ENCODE peak calls at places on chromosomes 6 and 20, in ten cellular contexts. U is HFFc6, M is PC-9, D is neural crest cell, H is psoas muscle, E is A673, K is AG04449, F is progenitor cell of endocrine pancreas, A is fibroblast of mammary gland, N is right lobe of liver. Q is an unnamed sample.

GRCh38 chr6:101716810-101717209 is 323.3 kb downstream of the GRIK2 start:
- DNase-seq in D (no peak), K (no peak), F (no peak), A (no peak), M (no peak), H (no peak), E (peak; percentile 83), N (no peak), U (no peak), Q (no peak)

GRCh38 chr20:46543959-46544358 is 6.5 kb downstream of the OCSTAMP start:
- DNase-seq in A (no peak), U (no peak), E (no peak), F (no peak), K (no peak), M (no peak), H (no peak), D (no peak), N (no peak), Q (no peak)

GRCh38 chr20:49320460-49320859 is 42.6 kb upstream of the ZNFX1 start:
- DNase-seq in A (peak; percentile 46), N (no peak), E (peak; percentile 57), F (no peak), D (no peak), K (no peak), H (no peak), U (peak; percentile 42), M (peak; percentile 48), Q (peak; percentile 46)

GRCh38 chr6:41577865-41578713 is 31.9 kb downstream of the FOXP4 start:
- DNase-seq in U (peak; percentile 32), D (peak; percentile 39), A (peak; percentile 51), H (no peak), N (peak; percentile 72), K (no peak), M (peak; percentile 86), E (peak; percentile 53), F (no peak), Q (peak; percentile 44)

GRCh38 chr6:137160763-137161162 is 12.7 kb downstream of the IL22RA2 start:
- DNase-seq in U (no peak), E (no peak), K (peak; percentile 3), M (no peak), D (no peak), F (no peak), A (peak; percentile 33), N (no peak), H (no peak), Q (no peak)

GRCh38 chr20:25676164-25676809 is 20.4 kb downstream of the ZNF337 start:
- DNase-seq in E (no peak), N (no peak), D (no peak), U (peak; percentile 84), H (no peak), K (peak; percentile 42), A (peak; percentile 79), M (no peak), F (no peak), Q (no peak)

GRCh38 chr6:82072113-82072512 is 175.4 kb downstream of the IBTK start:
- DNase-seq in D (no peak), F (no peak), K (no peak), A (no peak), N (no peak), E (peak; percentile 90), M (no peak), H (no peak), U (no peak), Q (no peak)

GRCh38 chr6:130167655-130168054 is 55.1 kb downstream of the SAMD3 start:
- DNase-seq in F (no peak), E (peak; percentile 4), M (no peak), A (peak; percentile 65), K (peak; percentile 23), U (no peak), N (no peak), H (no peak), D (no peak), Q (no peak)

GRCh38 chr20:57408536-57409233 is 17.5 kb downstream of the RBM38 start:
- DNase-seq in A (no peak), K (no peak), D (no peak), H (no peak), M (no peak), N (no peak), U (no peak), F (no peak), E (no peak), Q (no peak)

GRCh38 chr6:38349795-38350194 is 289.9 kb downstream of the BTBD9 start:
- DNase-seq in F (no peak), E (no peak), A (peak; percentile 69), K (peak; percentile 92), D (no peak), M (no peak), U (peak; percentile 80), H (no peak), N (no peak), Q (no peak)

GRCh38 chr6:159180001-159180400 is 10.8 kb downstream of the FNDC1 start:
- DNase-seq in N (no peak), E (no peak), M (no peak), A (peak; percentile 51), K (no peak), F (no peak), U (peak; percentile 59), H (no peak), D (no peak), Q (no peak)

GRCh38 chr6:105136433-105137350 is 43.1 kb downstream of the POPDC3 start:
- DNase-seq in N (peak; percentile 58), E (peak; percentile 51), H (peak; percentile 92), F (peak; percentile 48), A (peak; percentile 48), D (peak; percentile 57), K (no peak), M (peak; percentile 37), U (peak; percentile 31), Q (peak; percentile 69)

GRCh38 chr6:43763133-43763797 is 6.7 kb upstream of the VEGFA start:
- DNase-seq in U (no peak), D (no peak), K (no peak), N (no peak), A (no peak), E (no peak), F (no peak), H (no peak), M (no peak), Q (no peak)
- TF ChIP-seq CTCF in U (peak; percentile 16), D (no peak), K (no peak), N (no peak), A (no peak), E (peak; percentile 13), F (no peak), H (no peak), M (no peak), Q (no peak)

DNA sequence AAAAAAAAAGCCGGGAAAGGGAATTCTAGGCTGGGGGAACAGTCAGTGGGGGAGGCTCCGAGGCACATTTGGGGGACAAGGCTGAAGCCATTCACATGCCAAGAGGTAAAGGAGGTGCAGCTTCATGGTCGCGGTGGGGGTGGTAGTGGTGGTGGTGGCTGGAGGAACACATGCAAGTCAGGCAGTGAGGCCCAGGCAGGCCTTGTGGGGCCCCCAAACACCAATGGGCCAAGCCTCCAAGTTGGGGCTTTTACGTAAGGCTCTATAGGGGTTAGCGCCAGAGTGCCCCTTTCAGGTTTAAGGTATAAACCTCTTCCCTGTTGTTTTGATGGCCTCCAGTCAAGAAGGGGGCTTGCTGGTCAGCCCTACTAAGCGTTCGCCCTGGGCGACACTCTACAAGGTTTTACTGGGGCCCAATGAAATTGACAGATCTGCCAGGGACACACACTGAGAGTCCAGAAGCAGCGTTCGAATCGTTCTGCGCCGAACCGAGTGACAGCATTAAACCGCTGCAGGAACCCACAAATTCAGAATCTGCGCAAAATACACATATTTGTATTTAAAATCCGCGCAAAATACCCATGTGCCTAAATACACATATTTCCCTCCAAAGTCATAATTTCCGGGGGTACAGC is 817 bp upstream of the AP5S1 start:
- DNase-seq in M (no peak), U (no peak), N (no peak), D (no peak), F (no peak), H (no peak), A (no peak), E (no peak), K (no peak), Q (no peak)
- TF ChIP-seq CTCF in M (no peak), U (no peak), N (no peak), D (no peak), F (no peak), H (no peak), A (no peak), E (no peak), K (no peak), Q (no peak)

GRCh38 chr6:13278184-13278583 is 50.2 kb downstream of the TBC1D7 start:
- DNase-seq in U (no peak), M (no peak), K (no peak), F (no peak), A (no peak), H (no peak), D (no peak), N (no peak), E (no peak), Q (peak; percentile 46)
- TF ChIP-seq CTCF in U (peak; percentile 55), M (peak; percentile 22), K (no peak), F (peak; percentile 50), A (peak; percentile 2), H (no peak), D (peak; percentile 32), N (peak; percentile 19), E (peak; percentile 31), Q (no peak)

GRCh38 chr6:118565317-118565960 is 17.3 kb downstream of the PLN start:
- DNase-seq in K (no peak), E (no peak), A (no peak), M (peak; percentile 3), U (no peak), D (no peak), H (no peak), F (no peak), N (no peak), Q (no peak)
- TF ChIP-seq CTCF in K (peak; percentile 22), E (peak; percentile 40), A (peak; percentile 23), M (peak; percentile 82), U (peak; percentile 58), D (peak; percentile 69), H (peak; percentile 42), F (peak; percentile 24), N (peak; percentile 13), Q (no peak)

GRCh38 chr6:7673063-7673536 is 52.8 kb upstream of the BMP6 start:
- DNase-seq in M (peak; percentile 83), E (peak; percentile 17), N (no peak), F (no peak), D (peak; percentile 8), H (peak; percentile 70), K (no peak), U (no peak), A (peak; percentile 77), Q (peak; percentile 28)
- TF ChIP-seq CTCF in M (no peak), E (peak; percentile 22), N (no peak), F (peak; percentile 20), D (peak; percentile 13), H (no peak), K (no peak), U (peak; percentile 30), A (peak; percentile 10), Q (no peak)

GRCh38 chr20:23446505-23446904 is 6.2 kb downstream of the CST11 start:
- DNase-seq in F (peak; percentile 26), H (peak; percentile 68), M (no peak), U (peak; percentile 30), A (peak; percentile 50), E (peak; percentile 53), D (peak; percentile 72), K (no peak), N (no peak), Q (peak; percentile 80)
- TF ChIP-seq CTCF in F (peak; percentile 52), H (peak; percentile 17), M (peak; percentile 50), U (peak; percentile 74), A (peak; percentile 64), E (peak; percentile 78), D (peak; percentile 59), K (peak; percentile 53), N (peak; percentile 37), Q (peak; percentile 73)